ENCODE peak calls at places on chromosomes 11 and 22, in four cellular contexts. N, Q, L and I are unnamed samples.

GRCh38 chr11:79150320-79150719 is 290.5 kb downstream of the TENM4 start:
- DNase-seq in N (no peak), L (no peak), Q (no peak), I (no peak)

GRCh38 chr22:46083383-46084350 is 66.7 kb upstream of the PPARA start:
- DNase-seq in N (no peak), L (no peak), Q (no peak), I (no peak)

GRCh38 chr22:48209473-48210271 is 1447.2 kb downstream of the TBC1D22A start:
- DNase-seq in N (no peak), Q (no peak), L (no peak), I (no peak)

GRCh38 chr11:88357323-88358039 is 19.9 kb upstream of the CTSC start:
- DNase-seq in N (peak), Q (no peak), L (no peak), I (peak)

GRCh38 chr22:32532819-32533128 is 58.2 kb downstream of the FBXO7 start:
- DNase-seq in N (no peak), L (no peak), Q (no peak), I (no peak)

GRCh38 chr22:44693756-44694155 is 8.2 kb upstream of the PRR5 start:
- DNase-seq in N (no peak), Q (no peak), L (no peak), I (no peak)

GRCh38 chr11:19642185-19642591 is 70.4 kb upstream of the NAV2 start:
- DNase-seq in N (no peak), L (no peak), Q (no peak), I (no peak)

GRCh38 chr11:3153291-3153861 is 11.7 kb downstream of the OSBPL5 start:
- DNase-seq in Q (no peak), L (no peak), N (no peak), I (no peak)

GRCh38 chr11:128549256-128549944 is 38.0 kb downstream of the ETS1 start:
- DNase-seq in N (no peak), L (no peak), Q (no peak), I (no peak)

GRCh38 chr11:27524155-27524554 is 17.6 kb upstream of the LIN7C start:
- DNase-seq in N (no peak), L (no peak), Q (peak), I (no peak)

GRCh38 chr11:35158371-35159081 is 19.6 kb downstream of the CD44 start:
- DNase-seq in N (no peak), Q (no peak), L (no peak), I (no peak)

GRCh38 chr11:93541884-93542752 is 1.1 kb downstream of the SMCO4 start:
- DNase-seq in L (peak), Q (peak), N (peak), I (peak)

GRCh38 chr22:20494978-20495860 is at the start of gene KLHL22:
- DNase-seq in N (peak), L (no peak), Q (peak), I (peak)

GRCh38 chr11:118046051-118046963 is 30.6 kb upstream of the TMPRSS4 start:
- DNase-seq in Q (no peak), L (no peak), N (no peak), I (no peak)

GRCh38 chr11:30412509-30412908 is 89.6 kb downstream of the ARL14EP start:
- DNase-seq in L (no peak), Q (no peak), N (no peak), I (no peak)

GRCh38 chr11:16347928-16348685 is 8.2 kb downstream of the SOX6 start:
- DNase-seq in Q (no peak), L (no peak), N (no peak), I (no peak)

GRCh38 chr11:128520886-128521696 is 66.3 kb downstream of the ETS1 start:
- DNase-seq in N (no peak), Q (no peak), L (no peak), I (no peak)

GRCh38 chr11:125978778-125979378 is 33.0 kb downstream of the VSIG10L2 start:
- DNase-seq in N (no peak), Q (no peak), L (no peak), I (no peak)

GRCh38 chr11:127052420-127052819 is 51.9 kb upstream of the KIRREL3 start:
- DNase-seq in L (no peak), N (no peak), Q (no peak), I (no peak)

GRCh38 chr11:105401269-105401809 is 208.5 kb upstream of the GRIA4 start:
- DNase-seq in N (no peak), L (no peak), Q (no peak), I (no peak)

GRCh38 chr11:64582885-64583284 is 8.1 kb upstream of the SLC22A12 start:
- DNase-seq in Q (no peak), L (no peak), N (no peak), I (no peak)

GRCh38 chr11:62611705-62612365 is 740 bp downstream of the EML3 start:
- DNase-seq in Q (no peak), L (no peak), N (peak), I (peak)

GRCh38 chr11:96215094-96215782 is 127.8 kb downstream of the MAML2 start:
- DNase-seq in N (no peak), L (no peak), Q (no peak), I (no peak)

GRCh38 chr11:68010058-68011041 is at the start of gene ALDH3B1:
- DNase-seq in L (no peak), Q (peak), N (peak), I (peak)

GRCh38 chr22:20436309-20437252 is 1.0 kb downstream of the SCARF2 start:
- DNase-seq in Q (no peak), N (peak), L (no peak), I (no peak)

GRCh38 chr22:30234786-30235470 is 11.6 kb downstream of the LIF start:
- DNase-seq in N (no peak), Q (no peak), L (no peak), I (peak)

GRCh38 chr11:111540114-111540920 is at the start of gene LAYN:
- DNase-seq in N (no peak), L (no peak), Q (no peak), I (no peak)

GRCh38 chr11:17386331-17387084 is 2.0 kb downstream of the KCNJ11 start:
- DNase-seq in N (peak), L (peak), Q (peak), I (peak)

GRCh38 chr22:36585841-36586240 is 56.9 kb upstream of the EIF3D start:
- DNase-seq in Q (no peak), L (peak), N (no peak), I (no peak)

GRCh38 chr11:117824571-117825537 is at the start of gene FXYD2:
- DNase-seq in L (no peak), N (no peak), Q (no peak), I (no peak)

GRCh38 chr22:46335201-46336118 is at the start of gene TRMU:
- DNase-seq in Q (peak), L (peak), N (peak), I (peak)

GRCh38 chr22:17692841-17693240 is 54.3 kb downstream of the BCL2L13 start:
- DNase-seq in N (no peak), L (no peak), Q (no peak), I (no peak)

GRCh38 chr22:17779286-17780115 is 5.2 kb upstream of the BID start:
- DNase-seq in L (no peak), N (peak), Q (no peak), I (no peak)

GRCh38 chr11:28337701-28338100 is 229.5 kb downstream of the METTL15 start:
- DNase-seq in Q (no peak), L (no peak), N (no peak), I (no peak)

GRCh38 chr11:44949160-44950035 is 1.3 kb downstream of the TP53I11 start:
- DNase-seq in Q (no peak), L (no peak), N (peak), I (no peak)

GRCh38 chr11:46649180-46649738 is 31.9 kb downstream of the ATG13 start:
- DNase-seq in N (no peak), L (no peak), Q (peak), I (no peak)

GRCh38 chr11:85698195-85698594 is 12.2 kb upstream of the CCDC89 start:
- DNase-seq in N (no peak), L (no peak), Q (no peak), I (no peak)
- TF ChIP-seq JUND in N (no peak), L (no peak), Q (no peak), I (no peak)

DNA sequence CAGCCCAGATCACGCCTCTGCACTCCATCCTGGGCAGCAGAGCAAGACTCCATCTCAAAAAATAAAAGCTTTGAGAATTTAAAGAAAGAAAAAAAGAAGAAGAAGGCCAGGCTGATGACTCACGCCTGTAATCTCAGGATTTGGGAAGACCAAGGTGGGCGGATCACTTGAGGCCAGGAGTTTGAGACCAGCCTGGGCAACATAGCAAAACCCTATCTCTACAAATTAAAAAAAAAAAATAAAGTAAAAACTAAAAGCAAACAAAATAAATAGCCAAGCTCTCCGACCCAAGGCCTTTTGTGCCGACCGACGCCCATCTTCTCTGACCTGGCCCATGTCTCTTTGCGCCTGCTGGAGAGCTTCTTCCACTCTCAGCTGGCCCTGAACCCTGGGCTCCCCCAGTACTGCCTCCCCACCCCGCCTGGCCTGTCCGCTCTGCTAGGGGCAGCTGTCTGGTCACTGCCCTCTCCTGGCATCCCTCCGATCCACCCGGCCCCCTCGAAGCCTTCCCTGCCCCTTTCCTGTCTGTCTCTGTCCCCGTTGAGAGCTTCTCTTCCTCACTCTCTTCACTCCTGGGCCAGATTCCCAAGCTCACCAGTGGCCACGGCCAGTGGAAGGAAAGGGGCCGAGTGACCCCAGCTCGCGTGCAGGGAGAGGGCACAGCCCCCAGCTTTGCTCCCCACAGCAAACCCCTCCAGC is 4.8 kb upstream of the LSP1 start:
- DNase-seq in Q (no peak), L (no peak), N (no peak), I (no peak)
- TF ChIP-seq JUND in Q (no peak), L (no peak), N (no peak), I (no peak)

GRCh38 chr11:59807047-59807446 is 3.5 kb downstream of the MRPL16 start:
- DNase-seq in N (no peak), L (no peak), Q (peak), I (no peak)

GRCh38 chr11:59801981-59802638 is 8.5 kb downstream of the MRPL16 start:
- DNase-seq in Q (no peak), N (no peak), L (no peak), I (no peak)

GRCh38 chr11:59801160-59801706 is 9.3 kb downstream of the MRPL16 start:
- DNase-seq in Q (no peak), N (no peak), L (no peak), I (no peak)

GRCh38 chr11:59800390-59801037 is 10.1 kb downstream of the MRPL16 start:
- DNase-seq in Q (no peak), N (no peak), L (no peak), I (no peak)

DNA sequence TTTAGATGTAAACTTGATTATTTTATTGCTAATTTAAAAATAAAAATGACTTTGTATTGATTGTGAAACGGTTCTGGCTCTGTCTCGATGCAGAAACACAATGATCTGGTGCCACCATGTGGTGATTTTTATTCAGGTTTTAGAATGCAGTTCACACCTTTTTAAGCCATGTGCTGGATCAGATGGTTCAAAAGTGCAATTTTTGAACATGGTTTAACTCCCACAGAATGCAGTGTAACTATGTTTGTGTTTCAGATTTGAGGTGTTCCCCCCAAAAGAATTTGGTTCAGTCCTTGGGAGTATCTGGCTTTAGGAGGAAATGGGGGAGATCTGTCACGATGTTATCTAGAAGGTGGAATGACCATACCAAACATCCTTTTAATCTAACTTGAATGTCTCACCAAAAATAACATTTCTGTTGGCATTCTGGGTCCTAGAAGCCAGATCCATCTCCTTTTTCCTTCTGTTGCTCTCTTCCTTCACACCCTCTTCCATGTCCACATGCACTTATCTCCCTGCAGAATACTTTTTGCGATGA is 7.9 kb downstream of the MRPL16 start:
- DNase-seq in L (no peak), Q (peak), N (peak), I (peak)
- TF ChIP-seq JUND in L (no peak), Q (no peak), N (no peak), I (no peak)

DNA sequence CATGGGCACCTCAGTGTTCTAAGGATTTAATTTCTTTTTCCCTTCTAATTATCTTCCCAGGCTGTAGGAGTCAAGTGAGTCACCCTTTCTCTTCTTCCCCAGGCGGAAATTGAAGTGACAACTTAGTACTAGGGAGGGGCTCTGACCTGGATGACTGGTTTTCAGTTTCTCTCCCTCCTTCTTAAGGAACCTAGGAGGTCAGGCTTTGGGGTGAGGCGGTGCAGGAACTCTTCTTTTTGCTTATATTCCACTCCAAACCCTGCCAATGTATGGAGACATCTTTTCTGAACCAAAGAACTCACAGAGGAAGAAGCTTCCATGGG is 12.6 kb downstream of the ZDHHC5 start:
- DNase-seq in L (no peak), Q (no peak), N (no peak), I (no peak)
- TF ChIP-seq JUND in L (no peak), Q (no peak), N (peak), I (no peak)

GRCh38 chr22:22842085-22842484 is 45.5 kb upstream of the IGLL5 start:
- DNase-seq in L (no peak), Q (no peak), N (no peak), I (no peak)

GRCh38 chr22:22843848-22844247 is 43.8 kb upstream of the IGLL5 start:
- DNase-seq in Q (no peak), N (no peak), L (no peak), I (no peak)

GRCh38 chr22:22839570-22840314 is 47.9 kb upstream of the IGLL5 start:
- DNase-seq in L (no peak), Q (no peak), N (no peak), I (no peak)

GRCh38 chr22:22840778-22841177 is 46.8 kb upstream of the IGLL5 start:
- DNase-seq in L (no peak), N (no peak), Q (no peak), I (no peak)

DNA sequence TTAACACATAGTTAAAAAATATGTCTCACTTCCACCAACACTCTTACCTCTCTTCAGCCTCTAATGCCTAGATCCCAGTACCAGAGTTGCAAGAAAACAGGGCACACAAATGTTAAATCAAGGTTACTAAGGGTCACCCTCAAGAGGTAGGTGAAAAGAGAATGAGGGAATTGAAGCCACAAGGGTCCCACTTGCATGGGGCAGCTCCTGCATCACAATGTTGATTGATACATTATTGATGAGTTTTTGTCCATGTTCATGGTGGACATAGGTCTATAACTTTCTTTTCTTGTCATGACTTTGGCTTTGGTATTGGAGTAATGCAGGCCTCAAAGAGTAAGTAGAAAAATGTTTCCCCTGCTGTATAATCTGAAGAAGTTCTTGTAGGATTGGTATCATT is 46.0 kb upstream of the IGLL5 start:
- DNase-seq in Q (no peak), N (no peak), L (no peak), I (no peak)
- TF ChIP-seq JUND in Q (no peak), N (no peak), L (no peak), I (no peak)

GRCh38 chr11:13680501-13681264 is 12.2 kb downstream of the FAR1 start:
- DNase-seq in L (no peak), Q (no peak), N (no peak), I (no peak)
- TF ChIP-seq JUND in L (no peak), Q (no peak), N (no peak), I (no peak)

GRCh38 chr22:27146871-27147591 is 489.6 kb downstream of the MIAT start:
- DNase-seq in Q (no peak), N (no peak), L (no peak), I (no peak)
- TF ChIP-seq JUND in Q (no peak), N (no peak), L (no peak), I (no peak)

GRCh38 chr11:120205596-120206161 is 5.2 kb upstream of the OAF start:
- DNase-seq in Q (no peak), N (no peak), L (no peak), I (no peak)
- TF ChIP-seq JUND in Q (no peak), N (no peak), L (no peak), I (no peak)

DNA sequence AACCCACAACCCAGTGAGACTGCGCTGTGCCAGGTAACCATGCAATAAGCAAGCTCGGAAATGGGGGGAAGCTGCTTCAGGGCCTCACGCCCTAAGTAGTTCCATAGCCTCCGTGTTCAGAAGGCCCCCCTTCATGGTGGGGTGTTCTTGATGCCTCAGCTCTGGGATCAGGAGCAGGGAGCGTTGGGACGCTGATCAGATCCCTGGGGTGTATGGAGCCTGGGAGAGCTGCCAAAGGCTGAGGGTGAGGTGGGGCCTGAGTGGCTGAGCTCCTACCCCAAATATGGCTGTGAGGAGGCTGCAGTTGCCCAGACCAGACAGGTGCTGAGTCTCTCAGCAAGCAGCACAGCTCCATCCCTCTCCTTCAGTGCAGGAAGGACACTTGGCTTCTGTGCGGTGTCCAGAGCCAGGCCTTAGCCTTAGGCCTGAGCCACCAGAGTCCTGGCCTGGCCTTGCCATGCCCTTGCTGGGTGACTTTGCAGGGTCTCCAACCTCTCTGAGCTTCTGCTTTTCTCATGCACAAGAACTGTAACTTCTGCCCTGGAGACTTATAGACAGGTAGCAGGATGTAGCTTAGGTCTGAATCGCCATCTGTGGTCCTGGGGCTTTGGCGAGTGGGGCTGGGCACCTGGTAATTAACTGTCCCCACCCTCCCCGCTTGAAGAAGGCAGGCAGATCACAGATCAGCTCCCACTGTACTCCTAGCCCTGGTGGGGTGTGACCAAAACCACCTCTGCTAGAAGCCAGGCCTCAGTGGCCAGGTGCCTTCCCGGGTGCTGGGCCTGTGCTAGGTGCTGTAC is 5.3 kb downstream of the MMP11 start:
- DNase-seq in N (no peak), Q (no peak), L (no peak), I (no peak)
- TF ChIP-seq JUND in N (no peak), Q (no peak), L (no peak), I (no peak)

GRCh38 chr22:39724390-39724789 is 153.8 kb downstream of the CACNA1I start:
- DNase-seq in N (peak), L (no peak), Q (no peak), I (no peak)

GRCh38 chr22:39724857-39725256 is 154.3 kb downstream of the CACNA1I start:
- DNase-seq in N (no peak), L (no peak), Q (no peak), I (no peak)

GRCh38 chr22:39723463-39723862 is 152.9 kb downstream of the CACNA1I start:
- DNase-seq in N (no peak), Q (no peak), L (no peak), I (no peak)

GRCh38 chr22:39725351-39726035 is 154.9 kb downstream of the CACNA1I start:
- DNase-seq in L (no peak), N (no peak), Q (no peak), I (no peak)

DNA sequence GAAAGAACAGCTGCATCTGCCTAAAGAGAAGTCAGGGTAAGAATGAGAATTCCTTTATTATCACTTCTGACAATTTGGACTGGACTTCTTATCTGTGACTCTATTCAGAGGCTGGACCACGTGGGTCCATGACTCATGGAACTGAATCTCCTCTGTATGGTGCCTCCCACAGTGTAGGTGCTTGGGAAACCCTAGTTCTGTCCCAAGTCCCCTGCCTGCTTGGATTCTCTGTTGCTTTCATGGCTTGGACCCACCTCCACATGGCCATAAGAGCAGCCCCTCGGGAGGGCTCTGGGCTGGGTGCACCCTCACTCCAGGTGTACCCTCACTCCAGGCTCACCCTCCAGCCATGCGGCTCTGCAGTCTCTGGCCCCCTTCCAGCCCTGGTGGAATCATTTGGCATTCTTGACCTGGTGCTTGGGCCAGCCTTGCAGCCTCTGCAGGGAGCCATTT is 153.4 kb downstream of the CACNA1I start:
- DNase-seq in L (no peak), N (peak), Q (peak), I (no peak)
- TF ChIP-seq JUND in L (no peak), N (peak), Q (no peak), I (no peak)